ENCODE peak calls at places on chromosomes 6 and 20, in five cellular contexts. U is choroid plexus epithelial cell, L is natural killer cell, Y is hepatocyte, S is HFFc6. V is an unnamed sample.

GRCh38 chr6:134041093-134041492 is 11.3 kb downstream of the SLC2A12 start:
- DNase-seq in U (peak), L (no peak), Y (peak), S (peak), V (no peak)

GRCh38 chr6:168496932-168497331 is 55.9 kb downstream of the SMOC2 start:
- DNase-seq in Y (no peak), L (no peak), U (no peak), S (no peak), V (no peak)

GRCh38 chr20:20237093-20237959 is 130.6 kb upstream of the INSM1 start:
- DNase-seq in L (peak), Y (peak), U (peak), S (peak), V (peak)

GRCh38 chr20:53834044-53834442 is 236.4 kb downstream of the BCAS1 start:
- DNase-seq in L (no peak), U (peak), Y (no peak), S (no peak), V (no peak)

GRCh38 chr6:121520337-121521163 is 85.1 kb downstream of the GJA1 start:
- DNase-seq in Y (no peak), L (no peak), S (peak), U (peak), V (no peak)

GRCh38 chr6:1986454-1987243 is 258.8 kb downstream of the GMDS start:
- DNase-seq in L (no peak), S (no peak), Y (no peak), U (peak), V (no peak)

GRCh38 chr6:87902383-87902782 is 145.3 kb upstream of the SPACA1 start:
- DNase-seq in L (no peak), U (no peak), S (no peak), Y (no peak), V (no peak)

GRCh38 chr20:3080939-3081388 is 3.6 kb downstream of the AVP start:
- DNase-seq in Y (no peak), S (no peak), L (no peak), U (no peak), V (no peak)

GRCh38 chr6:20056350-20056992 is 155.8 kb downstream of the MBOAT1 start:
- DNase-seq in U (peak), S (peak), Y (peak), L (no peak), V (no peak)

GRCh38 chr6:161269310-161269709 is 4.6 kb downstream of the AGPAT4 start:
- DNase-seq in L (no peak), U (no peak), S (no peak), Y (no peak), V (no peak)

GRCh38 chr6:17725083-17725482 is 18.4 kb upstream of the NUP153 start:
- DNase-seq in U (peak), L (no peak), S (no peak), Y (peak), V (no peak)

GRCh38 chr20:12255571-12255970 is 337.9 kb downstream of the BTBD3 start:
- DNase-seq in U (no peak), L (no peak), S (no peak), Y (no peak), V (no peak)

GRCh38 chr6:79894939-79895338 is 52.4 kb downstream of the ELOVL4 start:
- DNase-seq in S (peak), Y (no peak), L (no peak), U (no peak), V (no peak)

GRCh38 chr20:31951203-31951529 is 680 bp downstream of the PDRG1 start:
- DNase-seq in U (no peak), Y (no peak), L (no peak), S (no peak), V (no peak)

GRCh38 chr20:21162631-21163030 is 36.7 kb downstream of the KIZ start:
- DNase-seq in U (no peak), Y (no peak), S (no peak), L (no peak), V (no peak)

DNA sequence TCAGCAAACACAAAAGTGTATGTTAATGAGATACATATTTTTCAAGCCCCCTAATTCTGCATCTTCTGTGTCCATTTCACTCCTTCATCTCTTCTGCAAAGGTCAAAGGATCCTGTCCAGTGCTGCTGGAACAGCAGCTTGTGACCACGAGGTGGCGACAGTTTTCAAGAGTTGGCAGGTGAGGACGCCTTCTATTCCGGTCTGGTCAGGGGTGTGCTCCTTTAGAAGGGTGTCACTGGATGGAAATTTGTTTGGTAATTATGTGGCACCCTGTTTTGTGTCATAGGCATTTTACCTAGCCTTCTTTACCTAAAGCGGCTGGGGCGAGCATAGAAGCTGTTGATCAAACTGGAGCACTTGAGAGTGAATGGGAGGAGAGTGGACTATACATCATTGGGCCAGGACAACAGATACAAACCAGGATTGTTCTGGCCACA is 32.9 kb upstream of the ERVFRD-1 start:
- DNase-seq in L (peak), Y (peak), U (peak), S (peak), V (peak)
- TF ChIP-seq CTCF in L (peak), Y (peak), U (peak), S (peak), V (peak)

GRCh38 chr6:97703661-97704060 is 420.6 kb upstream of the MMS22L start:
- DNase-seq in U (no peak), S (no peak), L (no peak), Y (no peak), V (no peak)

GRCh38 chr6:97702226-97702625 is 419.2 kb upstream of the MMS22L start:
- DNase-seq in U (no peak), L (no peak), S (no peak), Y (no peak), V (no peak)

DNA sequence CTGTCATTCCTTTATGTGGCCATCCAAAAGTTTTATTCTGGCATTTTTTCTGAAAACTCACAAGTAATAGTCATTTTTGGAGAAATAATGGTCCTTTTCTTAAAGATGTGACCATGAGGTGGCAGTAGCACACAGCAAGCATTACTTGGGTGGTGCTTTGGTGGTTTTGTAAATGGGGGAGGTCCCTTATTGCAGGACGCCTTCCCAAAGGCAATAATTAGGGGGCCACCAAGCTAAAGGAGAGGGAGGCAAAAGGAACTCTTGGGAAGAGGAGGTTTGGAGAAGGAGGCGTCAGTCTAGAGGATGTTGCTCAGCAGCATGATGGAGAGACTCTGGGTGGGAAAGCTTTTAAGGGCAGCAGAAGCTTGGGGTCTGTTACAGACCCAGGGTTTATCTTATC is 422.6 kb upstream of the MMS22L start:
- DNase-seq in S (no peak), Y (no peak), L (no peak), U (peak), V (no peak)
- TF ChIP-seq CTCF in S (peak), Y (peak), L (no peak), U (peak), V (peak)

DNA sequence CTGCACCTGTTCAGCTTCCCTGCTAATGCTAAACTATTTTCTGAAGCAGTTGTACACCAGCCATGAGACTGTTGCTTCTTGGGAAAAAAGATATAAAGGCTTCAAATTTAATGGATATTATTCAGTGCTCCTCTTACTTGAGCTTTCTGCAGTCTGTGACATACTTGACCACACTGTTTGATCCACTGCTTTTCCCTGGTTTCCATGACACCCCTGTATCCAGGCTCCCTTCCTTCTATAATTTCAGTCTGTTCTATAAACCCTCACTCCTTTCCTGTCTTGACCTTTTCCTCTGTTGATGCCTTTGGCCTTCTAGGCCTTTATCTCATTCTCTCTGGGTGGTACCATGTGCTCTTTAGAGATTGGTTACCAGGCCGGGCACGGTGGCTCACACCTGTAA is 10.3 kb upstream of the ZBTB12 start:
- DNase-seq in Y (no peak), L (no peak), S (no peak), U (no peak), V (no peak)
- TF ChIP-seq CTCF in Y (no peak), L (no peak), S (no peak), U (no peak), V (no peak)

DNA sequence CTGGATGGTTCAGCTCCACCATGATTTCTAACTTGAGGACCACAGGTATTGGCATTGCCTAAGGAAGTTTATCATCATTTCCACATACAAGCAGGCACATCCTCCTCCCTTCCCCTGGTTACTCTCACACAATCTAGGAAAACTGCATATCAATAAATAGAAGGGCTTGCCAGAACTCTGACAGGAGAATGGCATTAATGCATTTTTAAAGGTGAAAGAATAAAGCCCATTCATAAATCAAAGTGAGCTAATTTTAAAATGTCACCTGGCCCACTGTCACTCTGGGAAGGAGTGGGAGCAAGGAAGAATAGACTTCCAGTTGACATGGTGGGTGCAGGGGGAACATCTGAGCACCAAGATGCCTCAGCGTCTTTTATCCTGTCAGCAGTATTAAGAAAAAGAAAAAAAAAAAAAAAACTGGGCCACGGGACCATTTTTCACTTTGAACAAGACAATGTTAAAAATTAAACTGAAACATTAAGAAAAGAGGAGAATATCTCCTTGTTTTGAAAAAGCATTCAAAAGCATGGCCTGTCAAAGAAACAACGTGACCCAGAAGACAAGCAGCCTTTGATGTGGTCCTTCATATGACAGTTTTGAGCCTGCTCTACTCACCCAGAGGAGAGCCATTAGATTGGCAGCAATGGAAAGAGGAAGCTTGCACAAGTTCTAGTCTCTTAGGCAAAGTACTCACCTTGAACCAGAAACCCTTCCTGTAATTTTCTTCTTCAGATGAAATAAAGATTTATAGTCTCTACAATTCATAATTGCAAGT is 39.3 kb upstream of the SMLR1 start:
- DNase-seq in L (no peak), U (no peak), S (no peak), Y (no peak), V (no peak)
- TF ChIP-seq CTCF in L (no peak), U (no peak), S (no peak), Y (no peak), V (no peak)

GRCh38 chr20:25299801-25300200 is 51.9 kb downstream of the PYGB start:
- DNase-seq in U (peak), Y (no peak), S (peak), L (no peak), V (no peak)

GRCh38 chr20:25296094-25297093 is 48.5 kb downstream of the PYGB start:
- DNase-seq in Y (peak), S (peak), U (peak), L (no peak), V (no peak)

GRCh38 chr20:25295386-25296093 is 47.7 kb downstream of the PYGB start:
- DNase-seq in Y (no peak), S (no peak), U (no peak), L (no peak), V (no peak)

GRCh38 chr20:25294459-25295385 is 46.8 kb downstream of the PYGB start:
- DNase-seq in Y (peak), U (peak), S (peak), L (peak), V (peak)

GRCh38 chr20:25297141-25297905 is 49.4 kb downstream of the PYGB start:
- DNase-seq in Y (no peak), S (no peak), L (no peak), U (peak), V (no peak)
- TF ChIP-seq CTCF in Y (no peak), S (no peak), L (no peak), U (no peak), V (no peak)

DNA sequence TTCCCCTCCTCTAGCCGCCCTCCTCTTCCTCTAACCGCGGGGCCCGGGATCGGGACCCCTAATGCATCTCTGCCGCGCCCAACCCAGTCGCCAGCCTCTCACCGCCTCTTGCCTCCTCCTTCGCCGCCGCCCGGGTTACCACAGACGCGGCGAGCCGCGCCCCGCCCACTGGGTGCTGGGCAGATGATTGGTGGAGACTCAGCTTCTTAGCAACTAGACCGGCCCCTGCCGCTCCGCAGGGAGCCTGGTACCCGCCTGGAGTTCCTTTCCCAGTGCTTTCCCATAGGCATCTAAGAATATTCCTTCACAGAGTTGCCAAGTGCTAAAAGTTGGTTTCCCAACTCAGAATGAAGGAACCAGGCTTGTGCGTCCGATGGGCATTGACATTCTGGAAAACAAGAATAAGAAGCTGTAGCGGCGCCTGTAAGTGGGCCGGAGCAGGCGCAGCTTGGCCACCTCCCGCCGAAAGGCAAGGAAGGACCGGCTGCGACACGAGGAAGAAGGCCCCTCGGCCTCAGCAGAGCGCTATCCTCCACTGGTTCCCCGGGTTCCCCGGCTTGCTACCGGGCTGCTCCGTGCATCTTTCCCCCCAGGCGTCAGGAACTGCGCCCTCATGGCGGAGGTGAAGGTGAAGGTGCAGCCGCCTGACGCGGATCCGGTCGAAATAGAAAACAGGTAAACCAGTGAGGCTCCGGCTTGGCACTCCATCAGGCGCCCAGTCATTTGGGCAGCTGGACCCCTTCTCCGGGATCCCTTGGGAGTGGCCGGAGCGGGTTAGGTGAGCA is at the start of the genes DZANK1 and POLR3F:
- DNase-seq in Y (peak), L (peak), S (peak), U (peak), V (peak)
- TF ChIP-seq CTCF in Y (no peak), L (no peak), S (no peak), U (no peak), V (no peak)